ENCODE peak calls at places on chromosomes 11 and 22, in four cellular contexts. R, L, T and S are unnamed samples.

GRCh38 chr11:117725048-117725734 is 71.8 kb downstream of the DSCAML1 start:
- DNase-seq in L (no peak), T (no peak), R (no peak), S (no peak)

GRCh38 chr11:94169516-94169915 is 40.9 kb downstream of the PANX1 start:
- DNase-seq in L (no peak), R (no peak), T (no peak), S (no peak)

GRCh38 chr11:114219559-114220349 is 76.4 kb upstream of the NNMT start:
- DNase-seq in R (no peak), L (no peak), T (no peak), S (peak)

GRCh38 chr22:39800790-39801540 is 92.6 kb downstream of the ENTHD1 start:
- DNase-seq in L (no peak), R (no peak), T (no peak), S (no peak)

GRCh38 chr11:12761029-12761428 is 86.8 kb downstream of the TEAD1 start:
- DNase-seq in L (no peak), R (no peak), T (no peak), S (peak)

GRCh38 chr22:44192098-44192810 is 11.5 kb downstream of the PARVG start:
- DNase-seq in T (peak), R (no peak), L (no peak), S (no peak)

GRCh38 chr11:46389450-46390330 is 1.9 kb downstream of the CHRM4 start:
- DNase-seq in R (no peak), T (peak), L (peak), S (peak)

GRCh38 chr11:71459767-71460320 is 6.8 kb downstream of the NADSYN1 start:
- DNase-seq in T (no peak), L (peak), R (no peak), S (no peak)

GRCh38 chr11:134645576-134645975 is 233.5 kb upstream of the B3GAT1 start:
- DNase-seq in R (no peak), L (no peak), T (no peak), S (no peak)

GRCh38 chr11:123357353-123357989 is 72.6 kb upstream of the GRAMD1B start:
- DNase-seq in R (no peak), T (no peak), L (no peak), S (no peak)

GRCh38 chr11:8959546-8960166 is 4.6 kb downstream of the TMEM9B start:
- DNase-seq in R (peak), T (peak), L (no peak), S (peak)

GRCh38 chr11:26847459-26847858 is 125.6 kb upstream of the SLC5A12 start:
- DNase-seq in T (no peak), L (no peak), R (no peak), S (peak)

GRCh38 chr11:134361661-134362060 is 29.9 kb downstream of the GLB1L2 start:
- DNase-seq in R (no peak), T (no peak), L (peak), S (no peak)

GRCh38 chr22:49724030-49724892 is 103.4 kb downstream of the BRD1 start:
- DNase-seq in T (no peak), R (no peak), L (no peak), S (no peak)

DNA sequence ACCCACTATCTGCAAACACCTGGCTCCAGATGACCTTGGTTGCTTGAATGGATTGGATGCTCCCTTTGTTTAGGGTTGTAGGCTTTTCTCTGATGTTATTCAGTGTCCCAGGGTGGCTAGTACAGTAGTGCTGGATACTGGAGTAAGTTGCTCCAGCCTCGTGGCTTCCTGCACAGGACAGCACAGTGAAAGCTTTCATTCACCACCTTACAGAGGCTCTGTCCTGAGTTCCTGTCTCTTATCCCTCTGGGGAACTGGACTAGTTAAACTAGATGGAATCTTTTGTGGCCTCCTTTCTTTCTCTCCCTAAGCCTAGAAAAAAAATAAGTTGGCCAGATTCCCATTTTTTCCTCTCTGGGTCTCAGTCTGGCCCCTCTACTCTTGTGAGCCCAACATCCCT is 42.6 kb downstream of the MRPL48 start:
- DNase-seq in R (no peak), L (no peak), T (no peak), S (no peak)
- H3K4me3 ChIP-seq in R (no peak), L (no peak), T (no peak), S (no peak)

GRCh38 chr22:24177045-24177444 is 4.2 kb upstream of the SUSD2 start:
- DNase-seq in R (no peak), T (no peak), L (no peak), S (no peak)

GRCh38 chr22:24178021-24178431 is 3.3 kb upstream of the SUSD2 start:
- DNase-seq in R (no peak), L (no peak), T (no peak), S (no peak)

GRCh38 chr22:24177456-24177855 is 3.8 kb upstream of the SUSD2 start:
- DNase-seq in R (no peak), T (no peak), L (no peak), S (no peak)

GRCh38 chr22:24179478-24180210 is 1.6 kb upstream of the SUSD2 start:
- DNase-seq in L (no peak), T (no peak), R (no peak), S (no peak)

GRCh38 chr22:24178502-24179440 is 2.5 kb upstream of the SUSD2 start:
- DNase-seq in R (no peak), T (peak), L (no peak), S (no peak)
- TF ChIP-seq CTCF in R (peak), T (peak), L (no peak), S (peak)

GRCh38 chr11:44708523-44709280 is 18.1 kb upstream of the TSPAN18 start:
- DNase-seq in T (no peak), L (no peak), R (no peak), S (no peak)
- H3K4me3 ChIP-seq in T (no peak), L (no peak), R (no peak), S (no peak)

DNA sequence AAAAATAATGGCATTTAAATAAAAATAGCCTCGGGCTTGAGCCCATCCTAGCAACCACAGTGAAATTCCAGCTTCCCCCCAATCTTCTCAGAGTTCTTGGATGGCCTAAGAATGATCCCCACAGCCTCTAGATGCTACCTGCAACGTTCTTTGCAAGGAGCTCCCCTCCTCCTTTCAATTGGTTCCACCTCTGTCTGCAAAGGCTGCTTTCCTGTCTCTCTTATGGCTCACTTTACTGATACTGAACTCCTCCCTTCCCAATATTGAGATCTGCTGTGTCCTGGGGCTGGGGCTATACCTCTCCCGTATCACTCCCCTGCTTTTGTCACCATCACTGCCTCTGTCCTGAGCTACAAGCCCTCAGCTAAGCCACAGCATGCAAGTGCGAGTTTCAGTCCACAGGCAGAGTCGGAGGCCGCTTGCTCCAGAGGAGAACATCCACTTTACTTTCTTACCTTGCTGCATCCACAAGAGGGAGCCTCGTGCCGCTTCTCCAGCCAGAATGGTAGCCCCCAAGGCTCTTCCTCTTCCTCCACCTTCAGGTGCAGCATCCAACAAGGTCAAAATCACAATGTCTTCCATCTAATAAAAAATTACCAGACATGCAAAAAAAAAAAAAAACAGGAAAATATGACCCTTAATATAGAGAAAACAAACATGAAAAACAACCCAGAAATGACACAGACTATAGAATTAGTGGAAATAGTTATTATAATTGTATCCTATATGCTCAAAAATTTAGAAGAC is 48.6 kb upstream of the TMEM45B start:
- DNase-seq in T (peak), R (no peak), L (peak), S (peak)
- TF ChIP-seq CTCF in T (peak), R (peak), L (no peak), S (peak)

GRCh38 chr11:69866648-69867047 is 47.4 kb upstream of the FGF3 start:
- DNase-seq in T (no peak), L (no peak), R (no peak), S (no peak)
- H3K4me3 ChIP-seq in T (no peak), L (no peak), R (no peak), S (no peak)

GRCh38 chr22:24543679-24544243 is 11.2 kb downstream of the GUCD1 start:
- DNase-seq in L (no peak), R (no peak), T (no peak), S (no peak)

GRCh38 chr22:24541681-24542515 is 13.0 kb downstream of the GUCD1 start:
- DNase-seq in R (no peak), L (no peak), T (no peak), S (no peak)

GRCh38 chr22:24543068-24543675 is 11.8 kb downstream of the GUCD1 start:
- DNase-seq in T (no peak), R (no peak), L (no peak), S (no peak)

GRCh38 chr22:24540470-24540869 is 14.5 kb downstream of the GUCD1 start:
- DNase-seq in R (no peak), L (no peak), T (no peak), S (no peak)

DNA sequence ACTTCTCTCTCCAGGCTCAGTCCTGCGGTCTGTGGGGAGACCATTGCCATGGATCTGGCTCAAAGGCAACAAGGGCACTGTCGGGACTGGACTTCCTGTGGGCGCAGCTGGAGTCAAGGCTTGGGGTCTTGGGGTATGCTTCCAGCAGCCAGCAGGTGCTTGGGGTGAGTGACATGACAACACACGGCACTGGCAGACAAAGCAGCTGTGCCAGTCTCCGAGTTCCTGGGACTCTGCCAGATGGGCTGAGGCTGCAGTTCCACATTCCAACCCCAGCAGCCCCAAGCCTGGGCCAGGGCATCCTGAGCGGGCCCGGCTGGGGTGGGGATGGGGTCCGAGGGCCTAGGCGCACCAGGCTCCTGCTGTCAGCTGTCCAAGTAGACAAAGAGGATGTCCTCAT is 12.3 kb downstream of the GUCD1 start:
- DNase-seq in T (no peak), R (no peak), L (no peak), S (no peak)
- TF ChIP-seq CTCF in T (no peak), R (no peak), L (no peak), S (no peak)

GRCh38 chr11:61581931-61582330 is 1.1 kb upstream of the SYT7 start:
- DNase-seq in R (no peak), L (no peak), T (no peak), S (no peak)
- H3K4me3 ChIP-seq in R (no peak), L (no peak), T (no peak), S (no peak)

GRCh38 chr11:15159085-15159484 is 44.4 kb downstream of the INSC start:
- DNase-seq in L (no peak), T (no peak), R (no peak), S (peak)
- TF ChIP-seq CTCF in L (no peak), T (peak), R (peak), S (peak)

DNA sequence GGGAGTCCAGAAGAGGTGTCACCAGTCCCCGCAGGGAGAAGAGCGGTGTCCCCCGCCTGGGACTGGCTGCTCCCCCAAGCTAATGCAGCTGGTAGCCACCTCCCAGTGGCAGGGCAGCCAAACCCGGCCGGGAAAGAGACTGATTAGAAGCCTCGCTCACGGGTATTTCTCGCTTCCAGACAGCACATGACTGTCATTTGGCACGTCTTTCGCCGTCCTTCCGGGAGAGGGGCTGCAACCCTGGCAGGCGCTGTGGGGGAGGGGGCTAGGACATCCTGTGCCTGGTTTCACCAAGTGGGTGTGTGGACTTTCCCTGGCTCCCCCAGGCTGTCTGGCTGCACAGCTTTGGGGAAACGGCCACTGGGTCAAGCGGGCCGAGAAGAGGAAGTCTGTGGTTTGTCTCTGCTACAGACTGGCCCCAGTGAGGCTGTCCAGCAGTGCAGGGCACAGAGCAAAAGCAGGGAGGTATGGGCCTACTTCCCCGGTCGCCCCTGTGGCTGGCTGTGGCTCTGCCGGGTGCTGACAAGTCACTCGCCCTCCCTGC is 3.8 kb downstream of the CD81 start:
- DNase-seq in T (no peak), L (peak), R (no peak), S (no peak)
- H3K4me3 ChIP-seq in T (no peak), L (no peak), R (peak), S (peak)